ENCODE peak calls at places on chromosomes 4 and X, in seven cellular contexts. L is PC-3, R is GM23338, Y is GM23248, T is HCT116, I is PC-9, H is MM.1S. O is an unnamed sample.

GRCh38 chrX:16873106-16873505 is 2.9 kb upstream of the RBBP7 start:
- DNase-seq in L (peak; percentile 6), R (no peak), Y (no peak), T (no peak), I (no peak), H (no peak), O (no peak)

GRCh38 chr4:35725131-35725530 is 519.2 kb downstream of the ARAP2 start:
- DNase-seq in L (peak; percentile 5), R (peak; percentile 77), Y (no peak), T (no peak), I (no peak), H (no peak), O (no peak)

GRCh38 chrX:459611-460010 is 72.9 kb upstream of the PPP2R3B start:
- DNase-seq in L (no peak), R (peak; percentile 8), Y (no peak), T (no peak), I (no peak), H (no peak), O (no peak)

GRCh38 chr4:95092762-95093161 is 335.0 kb downstream of the BMPR1B start:
- DNase-seq in L (peak; percentile 57), R (no peak), Y (peak; percentile 2), T (no peak), I (no peak), H (peak; percentile 69), O (peak; percentile 45)

GRCh38 chr4:182736207-182736606 is 181.0 kb downstream of the DCTD start:
- DNase-seq in L (no peak), R (no peak), Y (no peak), T (no peak), I (no peak), H (no peak), O (no peak)

GRCh38 chr4:144709159-144709558 is 63.2 kb downstream of the HHIP start:
- DNase-seq in L (peak; percentile 65), R (peak; percentile 13), Y (peak; percentile 48), T (peak; percentile 43), I (no peak), H (no peak), O (no peak)

GRCh38 chrX:118181030-118181429 is 64.4 kb upstream of the KLHL13 start:
- DNase-seq in L (peak; percentile 50), R (no peak), Y (peak; percentile 5), T (no peak), I (no peak), H (no peak), O (no peak)

GRCh38 chr4:155759372-155760252 is 791 bp downstream of the GUCY1B1 start:
- DNase-seq in L (peak; percentile 9), R (peak; percentile 58), Y (peak; percentile 44), T (no peak), I (no peak), H (peak; percentile 23), O (peak; percentile 50)

GRCh38 chrX:663841-664240 is 33.2 kb downstream of the SHOX start:
- DNase-seq in L (no peak), R (no peak), Y (no peak), T (no peak), I (no peak), H (no peak), O (no peak)

GRCh38 chr4:4268753-4269152 is 20.7 kb upstream of the TMEM128 start:
- DNase-seq in L (no peak), R (no peak), Y (no peak), T (no peak), I (no peak), H (no peak), O (no peak)

GRCh38 chr4:101211146-101211553 is 136.2 kb downstream of the PPP3CA start:
- DNase-seq in L (peak; percentile 83), R (peak; percentile 22), Y (peak; percentile 12), T (no peak), I (no peak), H (no peak), O (no peak)

GRCh38 chrX:133415276-133416105 is at the start of gene GPC4:
- DNase-seq in L (peak; percentile 76), R (peak; percentile 86), Y (peak; percentile 57), T (peak; percentile 57), I (no peak), H (peak; percentile 48), O (peak; percentile 67)

GRCh38 chr4:77697860-77698599 is 92.4 kb downstream of the CXCL13 start:
- DNase-seq in L (peak; percentile 72), R (peak; percentile 79), Y (peak; percentile 75), T (peak; percentile 29), I (no peak), H (no peak), O (peak; percentile 68)

GRCh38 chr4:101205878-101206277 is 141.4 kb downstream of the PPP3CA start:
- DNase-seq in L (peak; percentile 41), R (peak; percentile 28), Y (peak; percentile 68), T (no peak), I (no peak), H (no peak), O (no peak)

GRCh38 chrX:9310596-9310995 is 154.3 kb upstream of the TBL1X start:
- DNase-seq in L (peak; percentile 63), R (no peak), Y (peak; percentile 67), T (no peak), I (no peak), H (no peak), O (no peak)

GRCh38 chr4:169921237-169921636 is 105.0 kb downstream of the MFAP3L start:
- DNase-seq in L (no peak), R (no peak), Y (no peak), T (no peak), I (no peak), H (no peak), O (no peak)

GRCh38 chr4:1305781-1306455 is 16.2 kb downstream of the MAEA start:
- DNase-seq in L (no peak), R (no peak), Y (no peak), T (peak; percentile 33), I (no peak), H (no peak), O (no peak)

GRCh38 chr4:59630235-59630634 is 1569.9 kb upstream of the ADGRL3 start:
- DNase-seq in L (peak; percentile 18), R (no peak), Y (no peak), T (no peak), I (no peak), H (no peak), O (no peak)

GRCh38 chr4:22220965-22221364 is 272.4 kb upstream of the KCNIP4 start:
- DNase-seq in L (no peak), R (no peak), Y (no peak), T (no peak), I (no peak), H (no peak), O (no peak)

GRCh38 chr4:25567253-25567652 is 88.4 kb upstream of the SLC34A2 start:
- DNase-seq in L (no peak), R (peak; percentile 62), Y (no peak), T (no peak), I (no peak), H (no peak), O (no peak)

GRCh38 chr4:87209696-87210095 is 10.7 kb downstream of the KLHL8 start:
- DNase-seq in L (no peak), R (no peak), Y (peak; percentile 66), T (no peak), I (no peak), H (no peak), O (no peak)

GRCh38 chr4:135240796-135241195 is 1039.2 kb upstream of the PABPC4L start:
- DNase-seq in L (no peak), R (no peak), Y (no peak), T (no peak), I (no peak), H (no peak), O (peak; percentile 6)

GRCh38 chrX:133294126-133294525 is 76.0 kb upstream of the TFDP3 start:
- DNase-seq in L (no peak), R (no peak), Y (peak; percentile 22), T (no peak), I (no peak), H (no peak), O (no peak)

GRCh38 chrX:12115377-12115776 is 22.9 kb upstream of the FRMPD4 start:
- DNase-seq in L (peak; percentile 34), R (peak; percentile 66), Y (no peak), T (no peak), I (no peak), H (no peak), O (no peak)

GRCh38 chrX:12113321-12113720 is 25.0 kb upstream of the FRMPD4 start:
- DNase-seq in L (peak; percentile 53), R (no peak), Y (no peak), T (no peak), I (no peak), H (no peak), O (no peak)

DNA sequence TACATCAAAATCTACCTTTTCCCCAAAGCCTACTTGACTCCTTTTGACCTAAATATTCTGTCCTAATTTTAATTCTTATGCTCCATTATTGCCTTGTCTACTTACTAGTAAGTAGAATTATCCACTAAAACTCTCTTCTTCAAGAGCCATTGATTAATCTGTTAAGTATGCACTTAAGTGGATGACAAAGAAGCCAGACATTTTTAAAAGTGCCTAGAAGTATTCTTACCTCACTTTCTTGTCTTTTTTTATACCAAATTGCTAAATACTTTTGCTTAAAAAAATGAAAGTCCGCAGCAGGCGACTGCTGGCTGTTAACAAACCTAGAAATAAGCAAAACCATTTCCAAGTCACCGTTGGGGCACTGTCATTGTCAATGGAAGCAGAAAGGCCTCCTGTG is 20.1 kb upstream of the FRMPD4 start:
- DNase-seq in L (no peak), R (no peak), Y (no peak), T (no peak), I (no peak), H (no peak), O (no peak)
- H3K4me2 ChIP-seq in L (no peak overlapping the region), R (no peak overlapping the region), Y (no peak overlapping the region), T (no peak overlapping the region), I (no peak overlapping the region), H (no peak overlapping the region), O (no peak overlapping the region)

DNA sequence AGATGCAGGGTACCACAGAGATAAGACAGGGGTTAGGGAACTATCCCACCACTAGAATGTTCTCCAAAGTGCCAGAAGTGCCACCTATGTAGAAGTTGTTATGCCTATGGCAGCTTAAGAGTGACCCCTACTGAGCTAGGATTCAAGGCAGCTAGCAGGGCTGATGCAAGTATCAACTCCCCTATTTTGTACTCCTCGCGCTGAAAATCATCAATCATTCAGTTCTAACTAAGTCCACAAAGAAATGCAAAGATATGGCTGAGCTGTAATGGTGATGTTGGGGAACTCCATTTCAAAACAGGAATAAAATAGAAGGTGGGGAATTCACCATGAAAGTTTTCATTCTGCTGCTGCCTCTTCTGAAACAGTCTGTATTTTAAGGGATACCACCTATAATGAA is 13.8 kb downstream of the ACSL4 start:
- DNase-seq in L (no peak), R (peak; percentile 5), Y (no peak), T (no peak), I (no peak), H (no peak), O (no peak)
- H3K9me2 ChIP-seq in L (no peaks in the 10 kb centered on the region), R (no peaks in the 10 kb centered on the region), Y (no peaks in the 10 kb centered on the region), T (no peaks in the 10 kb centered on the region), I (no peaks in the 10 kb centered on the region), H (no peaks in the 10 kb centered on the region), O (no peaks in the 10 kb centered on the region)

GRCh38 chrX:106177982-106178321 is 9.8 kb downstream of the PWWP3B start:
- DNase-seq in L (no peak), R (no peak), Y (no peak), T (no peak), I (no peak), H (no peak), O (no peak)
- TF ChIP-seq EZH2 in L (no peak), R (no peak), Y (no peak), T (no peak), I (no peak), H (no peak), O (no peak)

DNA sequence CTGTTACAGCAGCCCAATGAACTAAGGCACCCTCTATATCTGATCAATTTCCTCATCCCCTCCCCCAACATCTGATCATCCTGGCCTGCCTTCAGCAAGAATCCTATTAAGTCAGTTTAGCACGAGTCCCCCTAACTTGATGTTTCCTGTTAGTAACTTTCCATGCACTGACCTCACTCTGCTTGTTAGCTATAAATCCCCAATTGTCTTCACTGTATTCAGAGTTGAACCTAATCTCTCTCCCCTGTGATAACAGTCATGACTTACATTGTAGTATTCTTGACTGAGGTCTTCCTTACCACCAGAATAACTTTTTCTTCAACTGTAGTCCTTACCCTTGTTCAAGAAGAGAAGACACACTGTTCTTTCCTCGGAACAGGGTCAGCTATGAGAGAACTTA is 8.5 kb downstream of the ANXA5 start:
- DNase-seq in L (no peak), R (no peak), Y (no peak), T (no peak), I (no peak), H (no peak), O (no peak)
- H3K4me2 ChIP-seq in L (peak overlapping the region; percentile 81), R (no peak overlapping the region), Y (peak overlapping the region; percentile 82), T (no peak overlapping the region), I (no peak overlapping the region), H (no peak overlapping the region), O (no peak overlapping the region)

O was measured in hepatocyte.